ENCODE peak calls at places on chromosomes 11 and 22, in ten cellular contexts. Y is astrocyte; V is MG63; C is right cardiac atrium; D is right lobe of liver; O is CD8-positive, alpha-beta memory T cell; S is fibroblast of lung; F is Panc1; A is foreskin keratinocyte; R is pancreas. L is an unnamed sample.

GRCh38 chr11:66996609-66997273 is 21.6 kb downstream of the C11orf86 start:
- DNase-seq in Y (peak; percentile 73), V (peak; percentile 68), C (peak; percentile 76), D (no peak), O (no peak), S (peak; percentile 80), F (no peak), A (no peak), R (no peak), L (no peak)

GRCh38 chr22:40469181-40469580 is 98.8 kb downstream of the SGSM3 start:
- DNase-seq in Y (no peak), V (no peak), C (no peak), D (no peak), O (no peak), S (no peak), F (no peak), A (no peak), R (no peak), L (no peak)

GRCh38 chr22:31286360-31287255 is 5.7 kb downstream of the PIK3IP1 start:
- DNase-seq in Y (no peak), V (no peak), C (no peak), D (peak; percentile 40), O (peak; percentile 27), S (no peak), F (no peak), A (no peak), R (peak; percentile 37), L (no peak)

GRCh38 chr11:125165111-125165663 is 636 bp downstream of the PKNOX2 start:
- DNase-seq in Y (peak; percentile 29), V (peak; percentile 31), C (peak; percentile 43), D (no peak), O (no peak), S (peak; percentile 54), F (no peak), A (no peak), R (no peak), L (peak; percentile 44)

GRCh38 chr11:36564376-36565032 is 3.3 kb upstream of the RAG1 start:
- DNase-seq in Y (peak; percentile 23), V (peak; percentile 10), C (peak; percentile 39), D (peak; percentile 56), O (peak; percentile 10), S (peak; percentile 46), F (peak; percentile 18), A (peak; percentile 23), R (peak; percentile 34), L (peak; percentile 58)

GRCh38 chr22:37198290-37199102 is 10.4 kb upstream of the C1QTNF6 start:
- DNase-seq in Y (no peak), V (peak; percentile 72), C (peak; percentile 87), D (peak; percentile 89), O (peak; percentile 89), S (peak; percentile 65), F (no peak), A (peak; percentile 58), R (peak; percentile 80), L (peak; percentile 88)

GRCh38 chr11:124934862-124935547 is 842 bp downstream of the HEPACAM start:
- DNase-seq in Y (peak; percentile 92), V (peak; percentile 25), C (no peak), D (no peak), O (no peak), S (peak; percentile 93), F (no peak), A (peak; percentile 39), R (no peak), L (no peak)

GRCh38 chr22:33917744-33918406 is 2.4 kb downstream of the LARGE1 start:
- DNase-seq in Y (no peak), V (no peak), C (no peak), D (no peak), O (no peak), S (peak; percentile 27), F (no peak), A (no peak), R (no peak), L (no peak)

GRCh38 chr11:32385998-32386397 is 49.3 kb downstream of the WT1 start:
- DNase-seq in Y (peak; percentile 20), V (peak; percentile 26), C (no peak), D (no peak), O (no peak), S (peak; percentile 37), F (no peak), A (peak; percentile 6), R (no peak), L (no peak)
- H3K27me3 ChIP-seq in Y (peaks cover 3% of the 10 kb centered on the region), V (no peaks in the 10 kb centered on the region), C (no peaks in the 10 kb centered on the region), D (no peaks in the 10 kb centered on the region), O (no peaks in the 10 kb centered on the region), S (no peaks in the 10 kb centered on the region), F (no peaks in the 10 kb centered on the region), A (no peaks in the 10 kb centered on the region), R (no peaks in the 10 kb centered on the region), L (peaks cover 34% of the 10 kb centered on the region)

GRCh38 chr11:114044042-114044871 is 15.3 kb upstream of the ZBTB16 start:
- DNase-seq in Y (no peak), V (no peak), C (peak; percentile 55), D (no peak), O (no peak), S (no peak), F (no peak), A (no peak), R (no peak), L (no peak)

GRCh38 chr11:114039551-114039950 is 20.0 kb upstream of the ZBTB16 start:
- DNase-seq in Y (no peak), V (no peak), C (no peak), D (no peak), O (no peak), S (no peak), F (no peak), A (no peak), R (no peak), L (no peak)

GRCh38 chr11:114042234-114042633 is 17.3 kb upstream of the ZBTB16 start:
- DNase-seq in Y (no peak), V (no peak), C (no peak), D (no peak), O (no peak), S (no peak), F (no peak), A (no peak), R (no peak), L (no peak)

GRCh38 chr11:114036958-114037357 is 22.6 kb upstream of the ZBTB16 start:
- DNase-seq in Y (no peak), V (no peak), C (no peak), D (no peak), O (no peak), S (no peak), F (no peak), A (no peak), R (no peak), L (no peak)

GRCh38 chr11:114040706-114041211 is 18.8 kb upstream of the ZBTB16 start:
- DNase-seq in Y (no peak), V (peak; percentile 36), C (no peak), D (no peak), O (no peak), S (peak; percentile 3), F (no peak), A (no peak), R (no peak), L (peak; percentile 46)
- H3K27me3 ChIP-seq in Y (peaks cover 9% of the 10 kb centered on the region), V (peaks cover 3% of the 10 kb centered on the region), C (no peaks in the 10 kb centered on the region), D (no peaks in the 10 kb centered on the region), O (no peaks in the 10 kb centered on the region), S (no peaks in the 10 kb centered on the region), F (peaks cover 8% of the 10 kb centered on the region), A (peaks cover 26% of the 10 kb centered on the region), R (no peaks in the 10 kb centered on the region), L (no peaks in the 10 kb centered on the region)

GRCh38 chr11:115503083-115503885 is 931 bp downstream of the CADM1 start:
- DNase-seq in Y (peak; percentile 54), V (peak; percentile 72), C (peak; percentile 63), D (peak; percentile 89), O (peak; percentile 14), S (peak; percentile 71), F (no peak), A (peak; percentile 37), R (peak; percentile 50), L (peak; percentile 69)

GRCh38 chr11:115500547-115501503 is 3.4 kb downstream of the CADM1 start:
- DNase-seq in Y (no peak), V (no peak), C (no peak), D (no peak), O (no peak), S (no peak), F (no peak), A (no peak), R (no peak), L (no peak)

GRCh38 chr11:115502636-115503082 is 1.6 kb downstream of the CADM1 start:
- DNase-seq in Y (no peak), V (no peak), C (no peak), D (no peak), O (no peak), S (no peak), F (no peak), A (no peak), R (peak; percentile 25), L (no peak)

GRCh38 chr11:115501504-115501894 is 2.7 kb downstream of the CADM1 start:
- DNase-seq in Y (no peak), V (no peak), C (no peak), D (no peak), O (no peak), S (no peak), F (no peak), A (no peak), R (no peak), L (no peak)

GRCh38 chr11:115501895-115502589 is 2.2 kb downstream of the CADM1 start:
- DNase-seq in Y (peak; percentile 36), V (no peak), C (no peak), D (no peak), O (no peak), S (peak; percentile 53), F (no peak), A (no peak), R (no peak), L (no peak)
- H3K27me3 ChIP-seq in Y (peaks cover 6% of the 10 kb centered on the region), V (no peaks in the 10 kb centered on the region), C (no peaks in the 10 kb centered on the region), D (no peaks in the 10 kb centered on the region), O (peaks cover 25% of the 10 kb centered on the region), S (peaks cover 2% of the 10 kb centered on the region), F (peaks cover 25% of the 10 kb centered on the region), A (no peaks in the 10 kb centered on the region), R (peaks cover 33% of the 10 kb centered on the region), L (peaks cover 53% of the 10 kb centered on the region)

GRCh38 chr22:22833488-22833887 is 54.1 kb upstream of the IGLL5 start:
- DNase-seq in Y (no peak), V (no peak), C (no peak), D (no peak), O (no peak), S (no peak), F (no peak), A (no peak), R (no peak), L (no peak)
- H3K27me3 ChIP-seq in Y (no peaks in the 10 kb centered on the region), V (no peaks in the 10 kb centered on the region), C (no peaks in the 10 kb centered on the region), D (no peaks in the 10 kb centered on the region), O (no peaks in the 10 kb centered on the region), S (no peaks in the 10 kb centered on the region), F (no peaks in the 10 kb centered on the region), A (peaks cover 4% of the 10 kb centered on the region), R (no peaks in the 10 kb centered on the region), L (peaks cover 27% of the 10 kb centered on the region)

L was measured in stomach.